ENCODE peak calls at places on chromosomes 7 and 10, in five cellular contexts. B, I, M, A and T are unnamed samples.

GRCh38 chr10:66747451-66747850 is 178.4 kb upstream of the LRRTM3 start:
- DNase-seq in B (no peak), I (no peak), M (peak; percentile 97), A (no peak), T (no peak)

GRCh38 chr7:108263364-108263951 is 133.3 kb upstream of the LAMB4 start:
- DNase-seq in B (no peak), I (no peak), M (no peak), A (no peak), T (no peak)

GRCh38 chr10:103983367-103983911 is 16.5 kb downstream of the SLK start:
- DNase-seq in B (no peak), I (peak; percentile 87), M (no peak), A (no peak), T (no peak)

GRCh38 chr7:2715341-2716231 is 27.6 kb downstream of the AMZ1 start:
- DNase-seq in B (no peak), I (peak; percentile 49), M (no peak), A (no peak), T (peak; percentile 26)

GRCh38 chr7:107258737-107259136 is 89.9 kb downstream of the HBP1 start:
- DNase-seq in B (no peak), I (no peak), M (no peak), A (no peak), T (no peak)

GRCh38 chr7:130490888-130491771 is 755 bp upstream of the MEST start:
- DNase-seq in B (no peak), I (no peak), M (peak; percentile 51), A (no peak), T (no peak)

GRCh38 chr10:103828107-103828506 is 27.3 kb downstream of the SH3PXD2A start:
- DNase-seq in B (no peak), I (no peak), M (no peak), A (no peak), T (no peak)

GRCh38 chr7:12111461-12112405 is 99.4 kb upstream of the TMEM106B start:
- DNase-seq in B (no peak), I (no peak), M (no peak), A (peak; percentile 40), T (no peak)

GRCh38 chr10:65838811-65839210 is 1087.0 kb upstream of the LRRTM3 start:
- DNase-seq in B (no peak), I (no peak), M (no peak), A (no peak), T (no peak)